ENCODE peak calls at places on chromosomes 16 and 17, in five cellular contexts. N, U, Q, V and W are unnamed samples.

GRCh38 chr16:27221576-27222498 is 18.5 kb downstream of the KDM8 start:
- DNase-seq in N (no peak), U (no peak), Q (no peak), V (peak; percentile 83), W (no peak)

GRCh38 chr17:56899403-56899802 is 14.4 kb downstream of the TRIM25 start:
- DNase-seq in N (no peak), U (no peak), Q (peak; percentile 25), V (no peak), W (no peak)

GRCh38 chr16:47732122-47732805 is 271.1 kb downstream of the PHKB start:
- DNase-seq in N (no peak), U (no peak), Q (no peak), V (peak; percentile 72), W (no peak)

GRCh38 chr16:75433732-75434413 is 570 bp upstream of the CFDP1 start:
- DNase-seq in N (no peak), U (peak; percentile 43), Q (peak; percentile 91), V (peak; percentile 97), W (peak; percentile 60)

GRCh38 chr17:77254961-77255741 is 114.4 kb downstream of the SEC14L1 start:
- DNase-seq in N (no peak), U (no peak), Q (peak; percentile 83), V (peak; percentile 77), W (no peak)

GRCh38 chr16:82955836-82956348 is 329.1 kb downstream of the CDH13 start:
- DNase-seq in N (no peak), U (no peak), Q (no peak), V (no peak), W (no peak)

GRCh38 chr16:48542020-48542473 is 67.9 kb downstream of the N4BP1 start:
- DNase-seq in N (no peak), U (peak; percentile 46), Q (no peak), V (peak; percentile 75), W (peak; percentile 54)

GRCh38 chr16:81189100-81189664 is 49.3 kb upstream of the BCO1 start:
- DNase-seq in N (no peak), U (peak; percentile 82), Q (no peak), V (peak; percentile 96), W (no peak)

GRCh38 chr16:70576431-70577255 is 53.0 kb downstream of the SF3B3 start:
- DNase-seq in N (no peak), U (no peak), Q (peak; percentile 54), V (peak; percentile 85), W (no peak)

GRCh38 chr16:87319997-87320491 is 2.9 kb upstream of the C16orf95 start:
- DNase-seq in N (no peak), U (no peak), Q (no peak), V (no peak), W (no peak)

GRCh38 chr16:11423315-11424117 is 78.3 kb downstream of the RMI2 start:
- DNase-seq in N (no peak), U (no peak), Q (no peak), V (no peak), W (no peak)

GRCh38 chr16:31215287-31216115 is 1.4 kb downstream of the PYDC1 start:
- DNase-seq in N (no peak), U (peak; percentile 76), Q (peak; percentile 95), V (peak; percentile 77), W (peak; percentile 64)

GRCh38 chr17:9999948-10000695 is 95.1 kb upstream of the RCVRN start:
- DNase-seq in N (no peak), U (no peak), Q (no peak), V (no peak), W (no peak)

GRCh38 chr17:40303009-40303657 is 5.8 kb upstream of the RARA start:
- DNase-seq in N (no peak), U (no peak), Q (peak; percentile 88), V (peak; percentile 83), W (peak; percentile 62)

GRCh38 chr17:14214271-14214670 is 22.4 kb downstream of the CDRT15 start:
- DNase-seq in N (no peak), U (no peak), Q (no peak), V (no peak), W (no peak)

GRCh38 chr16:30418350-30419181 is 11.2 kb downstream of the ZNF771 start:
- DNase-seq in N (no peak), U (no peak), Q (no peak), V (no peak), W (no peak)

GRCh38 chr17:75845933-75846700 is 1.9 kb upstream of the UNC13D start:
- DNase-seq in N (no peak), U (no peak), Q (no peak), V (no peak), W (no peak)

GRCh38 chr17:79747508-79748295 is 17.0 kb downstream of the ENPP7 start:
- DNase-seq in N (no peak), U (no peak), Q (peak; percentile 69), V (no peak), W (no peak)

GRCh38 chr16:26454102-26454501 is 612.6 kb upstream of the C16orf82 start:
- DNase-seq in N (no peak), U (no peak), Q (no peak), V (no peak), W (no peak)

GRCh38 chr17:34318474-34318873 is 761 bp upstream of the CCL8 start:
- DNase-seq in N (no peak), U (no peak), Q (peak; percentile 83), V (no peak), W (no peak)

GRCh38 chr17:82216301-82217119 is 3.9 kb upstream of the CCDC57 start:
- DNase-seq in N (no peak), U (peak; percentile 77), Q (no peak), V (peak; percentile 87), W (no peak)

GRCh38 chr16:61042736-61043135 is 993.5 kb downstream of the CDH8 start:
- DNase-seq in N (no peak), U (no peak), Q (peak; percentile 76), V (no peak), W (peak; percentile 39)

GRCh38 chr16:58127634-58128033 is 1.5 kb downstream of the CFAP20 start:
- DNase-seq in N (no peak), U (no peak), Q (no peak), V (no peak), W (no peak)

GRCh38 chr17:41528959-41529353 is 848 bp upstream of the KRT19 start:
- DNase-seq in N (no peak), U (no peak), Q (peak; percentile 84), V (no peak), W (no peak)

GRCh38 chr17:41532947-41533570 is 5.0 kb upstream of the KRT19 start:
- DNase-seq in N (no peak), U (no peak), Q (no peak), V (no peak), W (no peak)

GRCh38 chr17:41531993-41532392 is 3.9 kb upstream of the KRT19 start:
- DNase-seq in N (no peak), U (no peak), Q (no peak), V (no peak), W (no peak)

GRCh38 chr17:41529491-41529915 is 1.4 kb upstream of the KRT19 start:
- DNase-seq in N (no peak), U (no peak), Q (no peak), V (no peak), W (no peak)

GRCh38 chr17:41530062-41531048 is 2.2 kb upstream of the KRT19 start:
- DNase-seq in N (no peak), U (no peak), Q (peak; percentile 90), V (peak; percentile 91), W (no peak)
- TF ChIP-seq CTCF in N (no peak), U (no peak), Q (peak; percentile 52), V (peak; percentile 3), W (no peak)

DNA sequence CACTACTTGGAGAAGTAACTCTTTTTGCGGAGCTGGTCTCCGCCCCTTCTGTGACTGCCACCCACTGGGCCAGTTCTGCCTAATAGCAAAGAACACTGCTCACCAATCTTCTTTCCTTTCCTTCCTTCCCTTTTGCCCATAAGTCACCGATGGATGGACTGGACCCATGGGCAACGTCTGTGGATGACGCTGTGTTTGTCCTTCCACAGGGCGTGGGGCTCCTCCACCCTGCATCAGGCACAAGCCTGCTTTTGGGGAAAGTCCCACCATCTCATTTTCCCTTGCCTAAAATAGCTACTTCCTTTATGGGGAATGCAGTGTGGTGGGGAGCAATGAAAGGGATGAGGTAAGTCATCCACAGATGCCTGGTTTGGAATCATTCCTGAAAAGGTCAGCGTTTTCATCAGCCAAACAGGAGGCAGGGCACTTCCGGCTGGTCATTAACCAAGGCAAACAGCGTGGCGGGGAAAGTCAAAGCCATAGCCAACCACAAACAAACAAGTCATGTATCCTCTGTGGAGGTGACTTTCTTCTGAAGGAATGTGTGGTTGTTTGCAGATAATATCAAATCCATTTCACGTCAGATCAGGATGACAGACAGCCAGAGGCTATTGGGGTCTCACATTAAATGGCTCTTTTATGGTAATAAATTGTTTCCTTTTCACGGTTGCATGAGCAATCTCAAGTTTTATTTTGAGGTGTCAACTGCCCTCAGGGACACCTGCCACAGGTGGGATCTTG is 30.7 kb upstream of the MED9 start:
- DNase-seq in N (no peak), U (no peak), Q (peak; percentile 72), V (peak; percentile 83), W (no peak)
- TF ChIP-seq CTCF in N (no peak), U (no peak), Q (no peak), V (no peak), W (no peak)

DNA sequence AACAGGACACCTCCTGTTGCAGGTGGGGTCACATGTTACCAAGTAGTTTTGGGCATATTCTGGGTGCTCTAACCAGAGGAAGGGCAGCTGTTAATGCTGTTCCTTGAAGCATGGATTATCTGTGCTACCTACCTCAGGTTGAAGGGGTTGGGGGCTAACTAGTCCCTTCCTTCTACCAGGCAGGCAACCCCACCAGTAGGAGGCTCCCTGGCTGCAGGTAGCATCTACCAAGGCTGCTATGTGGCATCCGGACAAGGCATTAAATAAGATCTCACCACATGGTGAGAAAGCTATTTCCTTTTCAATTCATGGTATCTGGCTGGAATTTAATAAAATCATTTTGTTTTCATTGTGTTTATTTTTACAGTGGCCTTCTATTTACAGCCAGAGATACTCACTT is 62.5 kb downstream of the CACNG3 start:
- DNase-seq in N (no peak), U (no peak), Q (peak; percentile 79), V (no peak), W (no peak)
- TF ChIP-seq CTCF in N (no peak), U (no peak), Q (peak; percentile 79), V (no peak), W (no peak)

GRCh38 chr16:79047337-79047736 is 553.2 kb downstream of the MAF start:
- DNase-seq in N (no peak), U (no peak), Q (no peak), V (no peak), W (no peak)
- TF ChIP-seq CTCF in N (peak; percentile 78), U (peak; percentile 35), Q (peak; percentile 80), V (no peak), W (peak; percentile 46)